ENCODE peak calls at places on chromosomes 6 and 20, in seven cellular contexts. Q is brain microvascular endothelial cell, K is gastrocnemius medialis, I is stomach, C is psoas muscle, H is heart right ventricle, P is HepG2. B is an unnamed sample.

GRCh38 chr6:153130515-153131036 is 506 bp downstream of the RGS17 start:
- DNase-seq in H (no peak), P (no peak), C (no peak), I (no peak), K (no peak), Q (no peak), B (no peak)

GRCh38 chr6:139872635-139873034 is 498.2 kb upstream of the CITED2 start:
- DNase-seq in K (no peak), I (no peak), P (no peak), Q (no peak), C (no peak), H (no peak), B (no peak)

GRCh38 chr20:51417745-51418529 is 124.6 kb downstream of the NFATC2 start:
- DNase-seq in P (no peak), H (no peak), K (no peak), C (no peak), I (no peak), Q (no peak), B (no peak)

GRCh38 chr6:145534986-145535385 is 200.3 kb downstream of the EPM2A start:
- DNase-seq in K (no peak), H (no peak), P (no peak), C (no peak), I (no peak), Q (no peak), B (no peak)

GRCh38 chr20:61777773-61778484 is 287.8 kb downstream of the TAF4 start:
- DNase-seq in P (no peak), C (peak), Q (no peak), I (no peak), H (no peak), K (no peak), B (no peak)

GRCh38 chr20:8568068-8568467 is 436.0 kb downstream of the PLCB1 start:
- DNase-seq in K (no peak), I (no peak), Q (no peak), H (no peak), C (no peak), P (peak), B (no peak)

GRCh38 chr6:89432875-89433636 is at the start of gene ANKRD6:
- DNase-seq in H (peak), C (peak), Q (peak), P (peak), I (peak), K (peak), B (peak)

GRCh38 chr6:16184554-16184953 is 53.8 kb upstream of the GMPR start:
- DNase-seq in K (no peak), H (no peak), C (no peak), I (no peak), P (no peak), Q (no peak), B (no peak)

GRCh38 chr6:19906161-19906560 is 69.0 kb downstream of the ID4 start:
- DNase-seq in K (no peak), C (no peak), P (no peak), Q (no peak), I (no peak), H (no peak), B (no peak)

GRCh38 chr6:49606696-49607390 is 29.8 kb downstream of the RHAG start:
- DNase-seq in C (no peak), K (no peak), H (peak), P (peak), I (no peak), Q (peak), B (peak)

GRCh38 chr6:139152892-139153271 is 18.0 kb downstream of the HECA start:
- DNase-seq in C (no peak), Q (no peak), P (no peak), H (no peak), K (no peak), I (no peak), B (no peak)

GRCh38 chr6:124535746-124536145 is 426.5 kb upstream of the RNF217 start:
- DNase-seq in C (no peak), Q (peak), P (no peak), I (no peak), H (no peak), K (no peak), B (no peak)

GRCh38 chr20:46755483-46756417 is 46.3 kb downstream of the SLC2A10 start:
- DNase-seq in H (no peak), P (no peak), C (no peak), I (no peak), Q (no peak), K (no peak), B (no peak)

GRCh38 chr6:12648171-12648570 is 68.4 kb upstream of the PHACTR1 start:
- DNase-seq in P (no peak), Q (no peak), H (no peak), I (no peak), K (no peak), C (no peak), B (no peak)

GRCh38 chr6:142561511-142562265 is 259.9 kb downstream of the ADGRG6 start:
- DNase-seq in I (no peak), H (no peak), K (no peak), Q (no peak), C (no peak), P (no peak), B (no peak)

GRCh38 chr20:57625181-57625958 is 5.1 kb upstream of the ZBP1 start:
- DNase-seq in H (no peak), Q (no peak), I (no peak), K (no peak), P (no peak), C (no peak), B (no peak)

DNA sequence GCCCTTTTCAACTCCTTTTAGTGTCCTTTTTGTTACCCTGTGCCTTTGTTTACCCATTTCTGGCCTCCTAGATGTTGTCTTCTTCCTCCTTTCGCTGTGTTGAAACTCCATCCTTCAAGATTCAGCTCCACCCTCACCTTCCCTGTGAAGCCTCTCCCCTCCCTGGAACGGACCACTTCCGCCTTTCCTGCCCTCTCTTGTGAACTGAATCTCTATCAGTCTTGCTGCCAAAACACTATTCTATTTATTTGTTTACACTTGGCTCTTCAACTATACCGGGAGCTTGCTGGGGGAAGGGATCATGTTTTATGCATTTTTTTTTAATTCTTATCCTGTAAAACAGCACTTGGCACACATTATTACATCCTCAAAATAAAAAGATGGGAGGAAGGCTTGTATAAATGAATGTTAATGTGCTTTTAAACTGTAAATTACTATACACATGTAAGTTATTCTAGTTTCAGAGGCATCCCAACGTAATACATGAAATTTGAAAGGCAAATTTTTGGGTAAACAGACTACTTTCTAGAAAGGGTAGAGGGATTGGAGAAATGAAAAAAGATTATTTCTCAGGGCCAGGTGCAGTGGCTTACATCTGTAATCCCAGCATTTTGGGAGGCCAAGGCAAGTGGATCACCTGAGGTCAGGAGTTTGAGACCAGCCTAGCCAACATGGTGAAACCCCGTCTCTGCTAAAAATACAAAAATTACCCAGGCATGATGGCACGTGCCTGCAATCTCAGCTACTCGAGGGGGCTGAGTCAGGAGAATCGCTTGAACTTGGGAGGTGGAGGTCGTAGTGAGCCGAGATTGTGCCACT is 100.7 kb upstream of the MTHFD1L start:
- DNase-seq in I (no peak), Q (no peak), K (no peak), P (no peak), H (no peak), C (no peak), B (no peak)
- H3K27ac ChIP-seq in I (no peak), Q (no peak), K (no peak), P (no peak), H (no peak), C (no peak), B (no peak)

GRCh38 chr6:149545754-149546471 is at the start of gene PPIL4:
- DNase-seq in I (peak), K (peak), H (peak), C (peak), Q (peak), P (peak), B (peak)

GRCh38 chr6:149544646-149545257 is 1.1 kb downstream of the PPIL4 start:
- DNase-seq in H (no peak), P (no peak), I (no peak), C (no peak), Q (peak), K (no peak), B (no peak)

GRCh38 chr6:149541139-149541538 is 4.7 kb downstream of the PPIL4 start:
- DNase-seq in H (no peak), C (no peak), Q (no peak), K (no peak), P (no peak), I (no peak), B (no peak)

DNA sequence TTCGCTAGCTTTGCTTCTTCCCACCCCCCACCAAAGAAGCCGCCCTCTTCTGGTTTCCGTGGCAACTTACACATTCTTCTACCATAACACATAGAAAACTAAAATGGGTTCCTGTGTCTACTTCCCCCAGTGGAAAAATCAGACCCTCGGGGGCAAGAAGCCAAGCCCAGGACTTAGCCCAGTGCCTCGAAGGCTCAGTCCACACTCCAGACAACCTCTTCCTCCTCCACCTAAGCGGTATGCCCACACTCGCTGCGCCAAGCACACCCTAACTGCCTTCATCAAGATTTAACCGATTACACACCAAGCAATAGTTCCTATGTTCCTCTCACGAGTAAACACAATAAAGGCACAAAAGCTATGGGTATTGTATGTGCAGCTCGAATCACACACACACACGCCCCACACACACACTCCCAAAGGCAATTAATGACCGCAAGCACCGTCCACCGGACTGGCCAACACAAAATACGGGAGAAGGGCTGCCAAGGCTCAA is 537 bp downstream of the PPIL4 start:
- DNase-seq in Q (peak), I (peak), H (peak), P (peak), K (peak), C (peak), B (peak)
- TF ChIP-seq CTCF in Q (no peak), I (no peak), H (peak), P (no peak), K (no peak), C (peak), B (no peak)

GRCh38 chr6:3350252-3350826 is 91.6 kb downstream of the PSMG4 start:
- DNase-seq in I (no peak), P (no peak), C (no peak), Q (no peak), H (no peak), K (no peak), B (no peak)

GRCh38 chr6:3347826-3348225 is 89.1 kb downstream of the PSMG4 start:
- DNase-seq in I (no peak), Q (no peak), P (no peak), C (no peak), K (no peak), H (no peak), B (no peak)

GRCh38 chr6:3349388-3350251 is 90.9 kb downstream of the PSMG4 start:
- DNase-seq in C (no peak), H (no peak), K (no peak), P (no peak), I (no peak), Q (no peak), B (no peak)

GRCh38 chr6:3347237-3347636 is 88.5 kb downstream of the PSMG4 start:
- DNase-seq in I (no peak), K (no peak), H (no peak), C (no peak), P (no peak), Q (no peak), B (no peak)

GRCh38 chr6:3348821-3349220 is 90.1 kb downstream of the PSMG4 start:
- DNase-seq in H (no peak), Q (no peak), K (no peak), C (no peak), P (no peak), I (no peak), B (no peak)
- H3K27ac ChIP-seq in H (no peak), Q (no peak), K (no peak), C (no peak), P (no peak), I (no peak), B (no peak)

DNA sequence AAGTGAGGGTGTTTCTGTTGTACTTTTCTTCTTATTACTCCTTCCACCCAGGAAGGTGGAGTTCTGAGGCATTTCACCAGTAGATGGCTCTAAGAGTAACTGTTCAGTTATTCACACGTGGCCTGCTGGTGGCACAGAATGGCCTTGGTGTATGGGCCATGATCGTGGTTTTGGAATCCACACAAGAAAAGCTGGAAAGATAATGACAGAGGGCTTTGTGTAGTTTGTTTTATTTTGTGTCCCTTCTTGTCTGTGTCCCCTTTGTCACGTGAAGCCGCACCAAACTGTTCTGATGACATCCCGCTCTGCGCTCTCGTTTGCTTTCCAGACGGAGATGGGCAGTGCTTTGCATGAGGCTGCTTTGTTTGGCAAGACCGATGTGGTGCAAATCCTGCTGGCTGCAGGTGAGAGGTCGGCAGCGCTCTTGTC is 93.4 kb downstream of the ANKS1A start:
- DNase-seq in H (no peak), I (no peak), K (no peak), Q (peak), C (no peak), P (peak), B (peak)
- TF ChIP-seq CTCF in H (peak), I (no peak), K (no peak), Q (peak), C (peak), P (peak), B (no peak)

GRCh38 chr6:54273214-54273820 is 34.9 kb upstream of the TINAG start:
- DNase-seq in Q (no peak), I (no peak), C (no peak), H (no peak), P (no peak), K (no peak), B (no peak)

GRCh38 chr6:54274383-54274782 is 33.9 kb upstream of the TINAG start:
- DNase-seq in C (no peak), P (no peak), Q (no peak), K (no peak), H (no peak), I (no peak), B (no peak)
- H3K27ac ChIP-seq in C (no peak), P (no peak), Q (no peak), K (no peak), H (no peak), I (no peak), B (no peak)

DNA sequence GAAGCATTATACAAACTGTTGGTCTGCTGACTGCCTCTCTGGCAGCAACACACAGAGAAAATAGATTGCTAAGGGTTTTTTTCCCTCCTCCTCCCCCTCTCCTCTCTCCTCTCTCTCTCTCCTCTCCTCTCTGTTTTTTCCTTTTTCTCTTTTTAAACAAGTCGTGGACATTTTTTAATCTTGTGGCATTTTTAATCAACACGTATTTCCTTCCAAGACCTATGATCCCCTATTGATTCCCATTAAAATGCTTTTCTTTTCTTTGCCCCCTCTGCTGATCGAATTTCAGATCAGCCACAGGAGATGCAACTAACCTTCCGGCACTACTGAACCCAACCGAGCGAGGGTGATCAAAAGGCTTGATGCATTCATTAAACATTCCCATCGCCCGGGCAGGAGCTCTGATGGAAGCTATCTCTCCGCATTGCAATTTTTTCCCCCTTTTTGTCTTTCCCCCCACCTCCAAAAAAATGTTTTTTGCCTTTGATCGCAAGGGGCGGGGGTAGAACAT is 90.7 kb upstream of the ARID1B start:
- DNase-seq in I (peak), P (peak), C (no peak), K (peak), Q (peak), H (peak), B (peak)
- TF ChIP-seq CTCF in I (no peak), P (peak), C (peak), K (peak), Q (peak), H (peak), B (peak)

GRCh38 chr6:31952140-31952805 is 6.4 kb downstream of the CFB start:
- DNase-seq in K (peak), P (peak), H (no peak), Q (peak), I (peak), C (peak), B (peak)
- H3K27ac ChIP-seq in K (no peak), P (peak), H (no peak), Q (no peak), I (peak), C (no peak), B (peak)